ENCODE peak calls at places on chromosomes 12 and 14, in seven cellular contexts. O is GM23338, Y is PC-9, P is kidney, Z is fibroblast of lung, I is psoas muscle, Q is PC-3. A is an unnamed sample.

GRCh38 chr12:13425766-13426165 is 229.2 kb downstream of the EMP1 start:
- DNase-seq in Z (peak; percentile 90), O (no peak), P (no peak), I (no peak), Y (no peak), Q (peak; percentile 71), A (peak; percentile 0)

GRCh38 chr12:18970603-18971002 is 158.9 kb upstream of the PLEKHA5 start:
- DNase-seq in Z (peak; percentile 54), Q (no peak), Y (no peak), P (no peak), I (no peak), O (peak; percentile 30), A (no peak)

GRCh38 chr12:112214064-112214463 is 88.7 kb downstream of the TRAFD1 start:
- DNase-seq in O (no peak), Z (no peak), I (no peak), P (no peak), Q (no peak), Y (no peak), A (no peak)

GRCh38 chr14:95305145-95305544 is 14.6 kb downstream of the CLMN start:
- DNase-seq in O (no peak), P (no peak), Z (no peak), I (no peak), Y (no peak), Q (no peak), A (no peak)

GRCh38 chr12:80271770-80272169 is 172.3 kb upstream of the PTPRQ start:
- DNase-seq in I (no peak), Z (peak; percentile 4), O (no peak), P (no peak), Y (no peak), Q (no peak), A (peak; percentile 39)

GRCh38 chr12:128797119-128798118 is 26.3 kb downstream of the SLC15A4 start:
- DNase-seq in Z (no peak), Y (peak; percentile 10), P (no peak), I (no peak), Q (peak; percentile 52), O (no peak), A (no peak)

GRCh38 chr14:35576260-35576659 is 42.3 kb downstream of the INSM2 start:
- DNase-seq in Y (no peak), O (no peak), Z (peak; percentile 14), P (no peak), I (no peak), Q (no peak), A (peak; percentile 0)

GRCh38 chr12:29552324-29552927 is 54.9 kb upstream of the OVCH1 start:
- DNase-seq in Q (peak; percentile 83), O (peak; percentile 76), P (peak; percentile 57), I (peak; percentile 58), Z (peak; percentile 36), Y (peak; percentile 60), A (peak; percentile 75)

GRCh38 chr14:35808076-35808657 is 928 bp downstream of the RALGAPA1 start:
- DNase-seq in I (no peak), O (peak; percentile 73), Z (peak; percentile 10), P (no peak), Y (peak; percentile 21), Q (peak; percentile 67), A (peak; percentile 74)

GRCh38 chr12:122079532-122080081 is 1.1 kb downstream of the MLXIP start:
- DNase-seq in P (no peak), O (no peak), Y (no peak), Q (no peak), I (no peak), Z (no peak), A (peak; percentile 34)

GRCh38 chr14:68043752-68044151 is 224.2 kb downstream of the RAD51B start:
- DNase-seq in I (no peak), P (no peak), O (no peak), Y (no peak), Z (no peak), Q (no peak), A (no peak)

GRCh38 chr12:121804417-121805111 is 755 bp downstream of the SETD1B start:
- DNase-seq in O (no peak), P (peak; percentile 86), Z (no peak), Y (no peak), I (peak; percentile 34), Q (peak; percentile 22), A (peak; percentile 63)

GRCh38 chr12:90058721-90059120 is 350.1 kb upstream of the ATP2B1 start:
- DNase-seq in Z (peak; percentile 89), I (no peak), Q (peak; percentile 78), Y (no peak), O (no peak), P (no peak), A (peak; percentile 69)

GRCh38 chr12:51442324-51442723 is 17.7 kb downstream of the SLC4A8 start:
- DNase-seq in P (no peak), Q (no peak), Z (peak; percentile 80), Y (no peak), I (no peak), O (no peak), A (no peak)

GRCh38 chr12:131363416-131363815 is 347.5 kb upstream of the SFSWAP start:
- DNase-seq in Z (no peak), O (no peak), I (no peak), Y (no peak), P (no peak), Q (no peak), A (no peak)

GRCh38 chr14:102868956-102869531 is 53.4 kb upstream of the AMN start:
- DNase-seq in Q (no peak), I (no peak), P (no peak), O (no peak), Y (no peak), Z (no peak), A (no peak)

GRCh38 chr12:34397591-34398365 is 375.5 kb downstream of the ALG10 start:
- DNase-seq in O (no peak), P (peak; percentile 40), Q (no peak), Z (no peak), I (peak; percentile 1), Y (peak; percentile 1), A (no peak)

GRCh38 chr12:946656-947055 is 2.8 kb downstream of the RAD52 start:
- DNase-seq in P (no peak), I (no peak), Z (peak; percentile 41), Y (no peak), O (no peak), Q (peak; percentile 7), A (no peak)

GRCh38 chr12:46744256-46744655 is 81.5 kb downstream of the SLC38A4 start:
- DNase-seq in Q (no peak), Z (peak; percentile 9), O (no peak), Y (no peak), P (no peak), I (no peak), A (no peak)

GRCh38 chr12:53575502-53576264 is 50.5 kb downstream of the ATF7 start:
- DNase-seq in Z (peak; percentile 75), Y (no peak), Q (peak; percentile 88), P (no peak), O (no peak), I (no peak), A (peak; percentile 54)

GRCh38 chr12:123494124-123494843 is 36.3 kb downstream of the SNRNP35 start:
- DNase-seq in P (no peak), Q (no peak), I (peak; percentile 69), Y (no peak), Z (no peak), O (peak; percentile 37), A (no peak)

GRCh38 chr12:115437061-115437567 is 753.1 kb upstream of the TBX3 start:
- DNase-seq in O (peak; percentile 2), P (no peak), Z (peak; percentile 20), I (no peak), Q (no peak), Y (no peak), A (no peak)

GRCh38 chr14:94144765-94145164 is 15.4 kb upstream of the IFI27L2 start:
- DNase-seq in Z (no peak), Q (no peak), O (peak; percentile 47), P (no peak), I (no peak), Y (no peak), A (no peak)

GRCh38 chr14:95066427-95066986 is 90.8 kb downstream of the DICER1 start:
- DNase-seq in O (no peak), Q (no peak), Y (no peak), P (no peak), I (no peak), Z (no peak), A (no peak)

GRCh38 chr14:73232984-73233383 is 4.3 kb upstream of the PAPLN start:
- DNase-seq in O (no peak), P (no peak), I (no peak), Y (no peak), Q (no peak), Z (no peak), A (no peak)

GRCh38 chr12:51521554-51522276 is 69.3 kb upstream of the SCN8A start:
- DNase-seq in Q (peak; percentile 31), O (no peak), I (no peak), Z (peak; percentile 18), P (no peak), Y (no peak), A (peak; percentile 18)

GRCh38 chr14:105021656-105022275 is 883 bp upstream of the CDCA4 start:
- DNase-seq in Y (no peak), O (peak; percentile 75), P (peak; percentile 83), I (peak; percentile 37), Z (peak; percentile 54), Q (peak; percentile 21), A (peak; percentile 47)

GRCh38 chr12:64753427-64753826 is 5.8 kb downstream of the GNS start:
- DNase-seq in P (no peak), Y (no peak), I (no peak), O (no peak), Z (no peak), Q (no peak), A (no peak)
- H3K4me1 ChIP-seq in P (peaks cover 7% of the 10 kb centered on the region), Y (peaks cover 21% of the 10 kb centered on the region), I (peaks cover 6% of the 10 kb centered on the region), O (peaks cover 1% of the 10 kb centered on the region), Z (no peaks in the 10 kb centered on the region), Q (peaks cover 21% of the 10 kb centered on the region), A (peaks cover 33% of the 10 kb centered on the region)

DNA sequence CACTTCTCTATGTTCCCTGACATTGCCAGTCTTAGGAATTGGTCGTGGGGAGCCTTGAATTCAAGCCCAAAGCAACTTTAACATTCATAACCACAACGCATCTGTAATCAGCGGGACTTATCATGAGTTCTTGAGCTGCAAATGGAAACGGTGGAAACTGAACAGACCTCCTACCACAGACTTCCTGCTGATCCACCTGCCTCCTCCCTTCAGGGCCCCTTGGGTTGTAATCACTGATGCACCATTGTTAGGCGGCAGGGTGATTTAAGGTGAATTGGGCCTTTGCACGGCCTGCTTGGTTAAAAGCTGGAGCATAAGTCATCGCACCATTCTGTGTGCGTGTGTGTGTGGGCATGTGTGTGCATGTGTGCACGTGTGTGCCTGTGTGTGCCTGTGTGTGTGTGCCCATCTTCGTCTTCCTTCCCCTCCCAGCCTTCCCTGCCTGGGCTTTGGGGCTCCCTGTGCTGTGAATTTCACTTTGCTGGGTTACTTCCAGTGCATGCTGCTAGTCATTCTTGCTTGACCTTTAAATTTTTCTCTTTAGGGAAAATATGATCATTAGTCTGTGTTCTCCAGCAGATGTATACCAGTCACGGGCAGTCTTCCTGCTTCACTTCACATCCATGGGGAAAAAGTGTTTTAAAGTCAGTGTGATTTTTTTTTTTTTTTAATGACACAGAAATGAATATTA is 29.0 kb downstream of the CHST11 start:
- DNase-seq in Y (no peak), Q (no peak), Z (no peak), O (no peak), P (no peak), I (no peak), A (no peak)
- H3K4me1 ChIP-seq in Y (peaks cover 8% of the 10 kb centered on the region), Q (peaks cover 8% of the 10 kb centered on the region), Z (peaks cover 5% of the 10 kb centered on the region), O (no peaks in the 10 kb centered on the region), P (peaks cover 3% of the 10 kb centered on the region), I (no peaks in the 10 kb centered on the region), A (peaks cover 15% of the 10 kb centered on the region)

GRCh38 chr14:77483851-77484250 is 14.8 kb downstream of the ISM2 start:
- DNase-seq in P (no peak), I (no peak), Z (no peak), O (no peak), Q (no peak), Y (no peak), A (no peak)
- H3K4me1 ChIP-seq in P (peaks cover 16% of the 10 kb centered on the region), I (no peaks in the 10 kb centered on the region), Z (peaks cover 3% of the 10 kb centered on the region), O (no peaks in the 10 kb centered on the region), Q (no peaks in the 10 kb centered on the region), Y (no peaks in the 10 kb centered on the region), A (no peaks in the 10 kb centered on the region)

GRCh38 chr14:63705561-63706070 is 22.2 kb downstream of the SGPP1 start:
- DNase-seq in Y (no peak), O (no peak), P (no peak), I (no peak), Z (no peak), Q (no peak), A (no peak)
- H3K4me1 ChIP-seq in Y (no peaks in the 10 kb centered on the region), O (no peaks in the 10 kb centered on the region), P (no peaks in the 10 kb centered on the region), I (no peaks in the 10 kb centered on the region), Z (no peaks in the 10 kb centered on the region), Q (no peaks in the 10 kb centered on the region), A (no peaks in the 10 kb centered on the region)